ENCODE peak calls at places on chromosome 21, in ten cellular contexts. Z, J, I, D, L, E, N, S, Y and P are unnamed samples. For H3K9me3 and H3K4me1, the result is how much of the 10 kb centered on the place peaks cover.

GRCh38 chr21:42809171-42809570 is 70.2 kb downstream of the WDR4 start:
- DNase-seq in J (no peak), I (no peak), E (no peak), L (no peak), N (no peak), D (no peak), Z (no peak), Y (no peak), S (no peak), P (no peak)

GRCh38 chr21:28972398-28972797 is 20.3 kb downstream of the LTN1 start:
- DNase-seq in D (no peak), I (no peak), L (no peak), J (no peak), E (no peak), Z (no peak), N (no peak), S (no peak), Y (no peak), P (no peak)

GRCh38 chr21:28821276-28822063 is 171.2 kb downstream of the LTN1 start:
- DNase-seq in I (no peak), S (no peak), E (no peak), Z (no peak), Y (no peak), D (no peak), N (no peak), L (no peak), J (no peak), P (no peak)

GRCh38 chr21:42696516-42697040 is 43.2 kb downstream of the PDE9A start:
- DNase-seq in J (no peak), E (no peak), L (no peak), D (no peak), Z (no peak), I (no peak), S (no peak), Y (no peak), N (no peak), P (no peak)

GRCh38 chr21:43292041-43292865 is 123.4 kb downstream of the CRYAA start:
- DNase-seq in I (no peak), E (no peak), S (no peak), Y (no peak), L (no peak), Z (no peak), J (no peak), D (no peak), N (no peak), P (no peak)

GRCh38 chr21:40043423-40043822 is 176.2 kb downstream of the PCP4 start:
- DNase-seq in S (no peak), I (no peak), Y (no peak), E (no peak), Z (no peak), L (no peak), D (no peak), N (no peak), J (no peak), P (no peak)

GRCh38 chr21:43300496-43301423 is 126.2 kb downstream of the SIK1 start:
- DNase-seq in N (no peak), Y (no peak), D (no peak), J (peak), Z (no peak), S (no peak), I (no peak), L (no peak), E (no peak), P (no peak)

GRCh38 chr21:42164818-42165217 is 54.1 kb upstream of the ABCG1 start:
- DNase-seq in E (no peak), Z (no peak), L (no peak), S (no peak), Y (no peak), I (no peak), J (no peak), D (no peak), N (no peak), P (no peak)

GRCh38 chr21:35697321-35697808 is 363.0 kb downstream of the SETD4 start:
- DNase-seq in I (no peak), N (no peak), S (peak), Y (peak), J (peak), D (no peak), E (no peak), L (no peak), Z (no peak), P (peak)

GRCh38 chr21:28834335-28835238 is 158.1 kb downstream of the LTN1 start:
- DNase-seq in J (no peak), Z (no peak), E (no peak), I (no peak), Y (no peak), D (no peak), N (no peak), L (no peak), S (peak), P (no peak)

GRCh38 chr21:41008971-41009370 is 159.0 kb upstream of the BACE2 start:
- DNase-seq in J (no peak), Z (no peak), Y (no peak), L (no peak), E (no peak), D (no peak), N (no peak), I (no peak), S (no peak), P (no peak)

GRCh38 chr21:32844653-32845443 is 73.3 kb upstream of the PAXBP1 start:
- DNase-seq in S (no peak), I (no peak), J (no peak), E (no peak), Y (no peak), Z (peak), L (no peak), N (no peak), D (no peak), P (no peak)

GRCh38 chr21:31520506-31521163 is 138.9 kb upstream of the SOD1 start:
- DNase-seq in E (no peak), J (no peak), D (no peak), L (no peak), N (no peak), S (no peak), Y (no peak), Z (no peak), I (no peak), P (no peak)

GRCh38 chr21:29737188-29737587 is 202.6 kb downstream of the GRIK1 start:
- DNase-seq in I (no peak), L (no peak), J (no peak), D (no peak), N (no peak), Y (no peak), S (no peak), E (no peak), Z (no peak), P (no peak)

GRCh38 chr21:25638634-25639166 is 358 bp upstream of the JAM2 start:
- DNase-seq in E (no peak), D (no peak), Y (no peak), L (no peak), I (no peak), Z (no peak), S (no peak), J (no peak), N (no peak), P (no peak)

GRCh38 chr21:15406791-15407190 is 323.0 kb upstream of the USP25 start:
- DNase-seq in L (no peak), Y (no peak), E (no peak), S (no peak), I (no peak), N (no peak), J (no peak), Z (no peak), D (no peak), P (no peak)

GRCh38 chr21:39891111-39891510 is 23.9 kb downstream of the PCP4 start:
- DNase-seq in Z (no peak), Y (no peak), D (no peak), J (no peak), L (no peak), S (no peak), N (no peak), I (no peak), E (no peak), P (no peak)

GRCh38 chr21:39037807-39038405 is 145.3 kb downstream of the PSMG1 start:
- DNase-seq in E (no peak), Z (no peak), D (no peak), J (no peak), N (no peak), Y (no peak), I (no peak), S (no peak), L (no peak), P (no peak)

GRCh38 chr21:18155508-18156193 is 89.0 kb upstream of the CHODL start:
- DNase-seq in S (no peak), I (no peak), Y (no peak), D (no peak), L (no peak), N (no peak), E (no peak), J (no peak), Z (no peak), P (no peak)

GRCh38 chr21:17609681-17610080 is 3.0 kb downstream of the BTG3 start:
- DNase-seq in D (no peak), I (no peak), J (no peak), N (no peak), Z (no peak), L (no peak), E (no peak), Y (no peak), S (no peak), P (no peak)

GRCh38 chr21:43361493-43362296 is 65.2 kb downstream of the SIK1 start:
- DNase-seq in Y (peak), S (peak), J (peak), Z (no peak), I (no peak), D (no peak), L (peak), N (no peak), E (no peak), P (no peak)

GRCh38 chr21:31190516-31190915 is 152.2 kb upstream of the KRTAP19-8 start:
- DNase-seq in I (no peak), E (no peak), L (no peak), J (no peak), N (no peak), S (no peak), D (no peak), Y (no peak), Z (no peak), P (no peak)

GRCh38 chr21:42526379-42526727 is 12.7 kb downstream of the SLC37A1 start:
- DNase-seq in L (no peak), Z (no peak), E (no peak), S (peak), N (peak), D (peak), J (peak), Y (no peak), I (no peak), P (peak)

GRCh38 chr21:40851749-40852148 is 4.8 kb upstream of the DSCAM start:
- DNase-seq in I (no peak), N (no peak), E (no peak), Z (no peak), S (no peak), L (no peak), J (no peak), D (no peak), Y (no peak), P (no peak)

GRCh38 chr21:33026878-33027400 is 1.2 kb downstream of the OLIG2 start:
- DNase-seq in Y (no peak), J (no peak), L (no peak), D (no peak), Z (no peak), S (no peak), I (no peak), E (no peak), N (no peak), P (no peak)

GRCh38 chr21:26119906-26120305 is 50.7 kb downstream of the APP start:
- DNase-seq in S (no peak), I (no peak), Z (no peak), Y (no peak), E (no peak), D (no peak), N (no peak), J (no peak), L (no peak), P (no peak)

GRCh38 chr21:29130234-29130993 is at the start of gene MAP3K7CL:
- DNase-seq in E (no peak), J (peak), L (no peak), Z (no peak), S (peak), N (peak), Y (no peak), D (no peak), I (peak), P (no peak)

GRCh38 chr21:44299085-44299457 is 782 bp upstream of the PFKL start:
- DNase-seq in S (peak), I (no peak), D (no peak), E (no peak), J (no peak), L (no peak), Z (no peak), N (no peak), Y (no peak), P (no peak)

GRCh38 chr21:38720074-38720473 is 85.7 kb upstream of the ETS2 start:
- DNase-seq in Y (no peak), D (no peak), I (no peak), J (no peak), E (no peak), S (no peak), Z (no peak), L (no peak), N (no peak), P (no peak)

GRCh38 chr21:14691924-14692323 is 145.8 kb upstream of the SAMSN1 start:
- DNase-seq in J (no peak), Z (no peak), L (no peak), S (no peak), N (no peak), D (no peak), E (no peak), I (no peak), Y (no peak), P (no peak)

GRCh38 chr21:16838330-16838729 is 674.5 kb upstream of the CXADR start:
- DNase-seq in S (no peak), Z (no peak), Y (no peak), I (no peak), L (no peak), D (no peak), N (no peak), J (no peak), E (no peak), P (no peak)

GRCh38 chr21:41899431-41900202 is 20.5 kb upstream of the PRDM15 start:
- DNase-seq in D (no peak), Z (no peak), L (no peak), E (no peak), Y (peak), S (no peak), J (no peak), N (no peak), I (no peak), P (no peak)

GRCh38 chr21:38311765-38312164 is 55.0 kb downstream of the KCNJ15 start:
- DNase-seq in S (no peak), D (no peak), J (no peak), Y (no peak), L (no peak), E (no peak), Z (no peak), N (no peak), I (no peak), P (no peak)

GRCh38 chr21:41979751-41980369 is 26.0 kb upstream of the C2CD2 start:
- DNase-seq in N (no peak), Z (no peak), I (no peak), Y (no peak), S (no peak), D (no peak), J (no peak), L (no peak), E (no peak), P (no peak)

GRCh38 chr21:43645414-43645891 is 13.8 kb downstream of the HSF2BP start:
- DNase-seq in J (no peak), E (no peak), Y (peak), S (peak), I (peak), N (no peak), Z (no peak), L (no peak), D (peak), P (no peak)

GRCh38 chr21:21439761-21440160 is 441.6 kb downstream of the NCAM2 start:
- DNase-seq in E (no peak), D (no peak), L (no peak), I (no peak), Y (no peak), S (no peak), Z (no peak), J (no peak), N (no peak), P (no peak)

GRCh38 chr21:19999369-20000272 is 998.6 kb upstream of the NCAM2 start:
- DNase-seq in J (no peak), Z (no peak), Y (no peak), L (no peak), D (peak), I (no peak), E (no peak), N (no peak), S (no peak), P (peak)

GRCh38 chr21:41703857-41704501 is 62.9 kb downstream of the RIPK4 start:
- DNase-seq in S (peak), J (no peak), Z (no peak), N (no peak), Y (no peak), I (no peak), E (no peak), L (no peak), D (no peak), P (peak)

GRCh38 chr21:44379991-44380865 is 26.8 kb downstream of the TRPM2 start:
- DNase-seq in E (no peak), N (no peak), L (no peak), I (no peak), D (no peak), S (no peak), Z (no peak), Y (no peak), J (no peak), P (no peak)

GRCh38 chr21:16264314-16264713 is 534.5 kb downstream of the USP25 start:
- DNase-seq in Z (no peak), I (no peak), Y (no peak), E (no peak), D (no peak), J (no peak), N (no peak), L (no peak), S (no peak), P (no peak)

GRCh38 chr21:34571994-34572393 is 42.9 kb downstream of the RCAN1 start:
- DNase-seq in J (no peak), E (no peak), N (no peak), Y (no peak), I (no peak), S (no peak), Z (no peak), L (no peak), D (no peak), P (no peak)
- H3K9me3 ChIP-seq in J (under half), E (under half), N (under half), Y (under half), I (under half), S (under half), Z (under half), L (under half), D (under half), P (under half)

DNA sequence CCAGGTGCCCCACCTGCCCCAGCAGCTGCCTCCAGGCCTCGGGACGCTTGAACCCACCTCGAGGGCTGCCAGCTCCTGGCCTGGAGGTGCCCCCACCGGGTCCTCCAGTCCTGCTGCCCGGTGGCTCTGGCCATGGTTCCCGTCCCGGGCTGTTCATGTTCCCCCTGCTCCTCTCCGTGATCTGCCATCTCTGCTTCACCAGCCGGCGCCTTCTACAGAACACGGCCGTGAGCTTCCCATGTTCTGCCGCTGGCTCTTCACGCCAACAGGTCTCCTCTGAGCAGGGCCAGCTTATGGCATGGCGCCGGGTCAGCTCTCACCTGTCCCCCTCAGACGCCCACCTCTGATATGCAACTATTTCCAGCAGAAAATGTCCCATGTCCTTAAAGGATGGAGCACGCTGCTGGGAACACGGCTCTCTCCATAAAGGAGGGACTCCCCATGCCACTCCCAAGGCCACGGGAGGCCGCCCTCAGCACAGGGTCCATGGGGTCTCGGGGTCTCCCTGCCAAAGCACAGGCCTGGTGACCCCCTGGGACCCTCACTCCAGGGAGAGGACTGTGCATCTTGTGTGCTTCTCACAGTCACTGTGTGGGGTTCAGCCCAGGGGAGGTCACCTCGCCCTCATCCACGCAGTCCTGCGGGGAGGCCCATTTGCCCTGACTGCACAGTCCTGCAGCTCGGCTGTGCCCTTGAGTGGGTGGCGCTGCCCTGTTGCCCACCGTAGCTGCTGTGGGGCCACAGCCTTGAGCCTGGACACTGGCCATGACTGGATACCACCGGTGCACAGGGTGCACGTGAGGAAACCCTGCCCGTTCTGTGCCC is 36.7 kb downstream of the COL18A1 start:
- DNase-seq in D (no peak), S (no peak), Y (no peak), L (no peak), E (no peak), J (peak), I (no peak), N (no peak), Z (no peak), P (no peak)
- H3K4me3 ChIP-seq in D (no peak), S (no peak), Y (no peak), L (no peak), E (no peak), J (no peak), I (no peak), N (no peak), Z (no peak), P (no peak)

GRCh38 chr21:36965720-36966065 is 776 bp downstream of the HLCS start:
- DNase-seq in S (no peak), E (no peak), N (no peak), D (no peak), I (no peak), Z (no peak), L (no peak), Y (no peak), J (no peak), P (no peak)
- H3K4me1 ChIP-seq in S (under half), E (under half), N (under half), D (under half), I (under half), Z (under half), L (under half), Y (under half), J (under half), P (under half)

GRCh38 chr21:27694667-27695066 is 727.8 kb upstream of the ADAMTS5 start:
- DNase-seq in I (no peak), S (no peak), J (no peak), D (no peak), N (no peak), E (no peak), Z (no peak), L (no peak), Y (no peak), P (no peak)
- H3K9me3 ChIP-seq in I (under half), S (under half), J (under half), D (under half), N (under half), E (under half), Z (under half), L (under half), Y (under half), P (under half)

DNA sequence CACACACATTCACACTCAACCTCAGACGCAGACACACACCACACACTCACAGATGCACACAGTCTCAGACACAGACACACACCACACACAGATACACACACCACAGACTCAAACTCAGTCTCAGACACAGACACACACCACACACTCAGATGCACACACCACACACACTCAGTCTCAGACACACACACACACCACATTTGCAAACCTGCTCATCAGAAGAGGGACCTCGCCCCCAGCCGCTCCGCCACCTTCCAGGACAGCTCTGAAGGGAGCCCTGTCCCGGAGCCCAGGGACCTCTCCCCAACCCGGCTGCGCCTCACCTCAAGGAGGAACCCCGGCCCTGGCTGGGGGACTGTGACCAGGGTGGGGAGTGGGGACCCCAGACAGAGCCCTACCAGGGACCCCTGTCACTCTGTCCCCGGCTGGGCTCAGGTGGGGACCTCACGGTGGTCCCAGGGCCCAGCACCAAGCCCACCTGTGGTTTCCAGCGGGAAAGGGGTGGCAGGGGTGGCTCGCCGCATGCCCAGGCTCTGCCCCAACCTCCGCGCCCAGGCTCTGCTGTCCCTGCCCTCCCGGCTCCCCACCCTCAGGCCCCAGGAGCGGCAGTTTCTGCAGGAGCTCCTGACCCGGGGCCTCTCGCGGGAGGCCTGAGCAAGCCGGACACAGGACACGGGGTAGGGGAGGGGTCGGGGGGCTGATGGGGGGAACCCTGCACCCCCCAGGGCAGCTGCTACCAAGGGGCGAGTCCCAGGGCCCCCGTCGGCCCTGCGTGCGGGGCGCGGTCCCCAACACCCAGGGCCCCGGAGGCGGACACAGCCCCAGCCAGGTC is 701 bp upstream of the COL6A2 start:
- DNase-seq in J (peak), Y (no peak), S (no peak), N (no peak), I (peak), Z (no peak), D (peak), L (peak), E (no peak), P (peak)
- H3K4me3 ChIP-seq in J (peak), Y (no peak), S (no peak), N (peak), I (peak), Z (peak), D (peak), L (no peak), E (peak), P (peak)